ENCODE peak calls at places on chromosome 1, in four cellular contexts. O is IMR-90, C is Peyer's patch, R is transverse colon. Q is an unnamed sample. For H3K4me1, the result is how much of the 10 kb centered on the place peaks cover.

GRCh38 chr1:228842094-228842775 is 107.0 kb downstream of the RHOU start:
- DNase-seq in O (peak), C (no peak), R (no peak), Q (no peak)

GRCh38 chr1:93694039-93694438 is 12.4 kb upstream of the BCAR3 start:
- DNase-seq in O (no peak), C (no peak), R (no peak), Q (no peak)

GRCh38 chr1:34740161-34740875 is 14.5 kb upstream of the GJB5 start:
- DNase-seq in O (no peak), C (no peak), R (peak), Q (no peak)

GRCh38 chr1:94396356-94396755 is 21.8 kb upstream of the ABCD3 start:
- DNase-seq in O (no peak), C (no peak), R (no peak), Q (no peak)

GRCh38 chr1:6743189-6744101 is 41.8 kb upstream of the CAMTA1 start:
- DNase-seq in O (peak), C (no peak), R (peak), Q (peak)

GRCh38 chr1:54922921-54923421 is 36.0 kb upstream of the DHCR24 start:
- DNase-seq in O (no peak), C (no peak), R (no peak), Q (no peak)

GRCh38 chr1:63626222-63626621 is 33.0 kb downstream of the PGM1 start:
- DNase-seq in O (no peak), C (no peak), R (no peak), Q (no peak)

GRCh38 chr1:46218443-46218842 is 15.3 kb downstream of the LURAP1 start:
- DNase-seq in O (no peak), C (no peak), R (no peak), Q (no peak)

GRCh38 chr1:112325504-112325903 is 70.5 kb upstream of the CTTNBP2NL start:
- DNase-seq in O (no peak), C (no peak), R (no peak), Q (no peak)

GRCh38 chr1:204344665-204345064 is 15.1 kb downstream of the PLEKHA6 start:
- DNase-seq in O (no peak), C (no peak), R (no peak), Q (no peak)

DNA sequence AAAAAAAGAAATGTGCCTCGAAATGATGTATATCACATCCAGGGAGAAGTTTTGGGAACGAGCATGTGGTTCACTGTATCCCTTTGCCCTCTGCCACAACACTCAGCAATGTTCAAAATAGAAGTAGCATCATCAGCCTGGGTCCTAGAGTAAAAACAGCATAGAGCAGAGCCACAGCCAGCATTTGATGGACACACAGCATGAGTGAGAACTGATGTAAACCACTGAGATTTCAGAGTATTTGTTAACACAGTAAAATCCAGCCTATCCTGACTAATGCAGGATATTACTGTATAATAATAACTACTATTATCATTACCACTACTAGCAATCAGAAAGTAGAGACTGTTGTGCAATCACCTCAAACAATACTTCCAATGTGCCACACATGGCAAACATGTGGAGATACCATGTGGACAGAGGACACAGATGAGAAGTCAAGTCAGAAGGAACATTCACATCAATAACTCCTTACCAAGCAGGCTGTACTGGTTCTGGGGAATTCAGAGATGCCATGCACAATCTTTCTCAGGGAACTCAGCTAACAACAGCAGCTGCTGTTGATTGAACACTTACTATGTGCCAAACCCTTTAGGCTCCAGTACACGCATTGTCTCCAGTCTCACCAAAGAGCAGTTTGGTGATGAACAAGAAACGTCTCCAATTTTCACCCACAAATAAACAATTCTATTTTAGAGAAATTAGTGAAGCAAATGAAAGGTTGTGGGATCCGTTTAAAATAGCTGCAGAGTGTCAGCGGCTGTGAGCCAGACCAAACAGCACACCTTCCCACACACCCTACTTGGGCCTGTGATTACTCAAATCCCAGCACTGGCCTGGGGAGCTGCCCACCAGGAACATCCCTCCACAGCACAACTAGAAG is 16.6 kb upstream of the GFI1 start:
- DNase-seq in O (no peak), C (no peak), R (no peak), Q (no peak)
- H3K27ac ChIP-seq in O (no peak), C (no peak), R (no peak), Q (no peak)

DNA sequence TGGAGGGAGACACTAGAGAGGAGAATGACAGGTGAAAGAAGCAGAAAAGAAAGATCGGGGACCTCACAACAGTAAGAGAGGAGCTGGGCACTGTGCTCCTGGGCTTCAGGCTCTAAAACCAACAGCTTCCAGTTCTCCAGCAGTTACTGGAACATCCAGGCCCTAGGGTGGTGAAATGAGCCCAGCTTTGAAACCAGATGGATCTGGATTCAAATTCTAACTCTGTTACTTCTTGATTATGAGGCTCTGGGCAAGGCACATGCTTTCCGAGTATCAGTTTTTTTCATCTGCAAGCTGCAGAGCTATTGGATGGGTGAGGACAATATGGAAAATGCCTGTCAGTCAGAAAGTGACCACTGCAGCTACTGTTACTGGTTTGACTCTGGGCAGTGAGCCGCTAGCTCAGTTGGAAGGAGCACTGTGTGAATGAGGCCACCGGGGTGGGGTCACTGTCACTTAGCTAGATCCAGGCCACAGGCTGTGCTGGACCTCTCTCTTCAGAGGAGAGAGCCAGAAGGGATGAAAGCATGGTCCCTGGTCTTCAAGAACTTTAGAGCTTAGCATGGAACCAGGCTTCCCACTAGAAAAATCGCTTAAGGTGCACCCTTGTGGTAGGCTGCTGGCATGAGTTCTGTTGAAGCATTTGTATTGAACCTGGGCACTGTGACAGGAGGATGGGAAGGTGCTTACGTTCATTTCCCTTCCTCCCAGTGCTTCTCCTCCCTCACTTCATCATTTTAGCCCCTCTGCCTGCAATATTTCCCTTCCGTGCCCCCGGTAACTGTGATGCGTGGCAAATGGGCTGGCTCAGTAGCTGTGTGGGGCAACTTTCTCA is 12.2 kb downstream of the PLEKHO1 start:
- DNase-seq in O (peak), C (no peak), R (no peak), Q (no peak)
- TF ChIP-seq CTCF in O (peak), C (no peak), R (no peak), Q (no peak)

GRCh38 chr1:114033961-114034360 is 54.7 kb downstream of the OLFML3 start:
- DNase-seq in O (no peak), C (no peak), R (no peak), Q (no peak)
- H3K4me1 ChIP-seq in O (under half), C (under half), R (under half), Q (under half)

GRCh38 chr1:64933296-64934070 is 32.9 kb downstream of the JAK1 start:
- DNase-seq in O (peak), C (no peak), R (no peak), Q (no peak)

GRCh38 chr1:64935551-64936158 is 30.7 kb downstream of the JAK1 start:
- DNase-seq in O (no peak), C (no peak), R (peak), Q (no peak)

GRCh38 chr1:64936958-64937357 is 29.4 kb downstream of the JAK1 start:
- DNase-seq in O (peak), C (no peak), R (no peak), Q (no peak)

GRCh38 chr1:64932962-64933295 is 33.4 kb downstream of the JAK1 start:
- DNase-seq in O (no peak), C (no peak), R (no peak), Q (no peak)

DNA sequence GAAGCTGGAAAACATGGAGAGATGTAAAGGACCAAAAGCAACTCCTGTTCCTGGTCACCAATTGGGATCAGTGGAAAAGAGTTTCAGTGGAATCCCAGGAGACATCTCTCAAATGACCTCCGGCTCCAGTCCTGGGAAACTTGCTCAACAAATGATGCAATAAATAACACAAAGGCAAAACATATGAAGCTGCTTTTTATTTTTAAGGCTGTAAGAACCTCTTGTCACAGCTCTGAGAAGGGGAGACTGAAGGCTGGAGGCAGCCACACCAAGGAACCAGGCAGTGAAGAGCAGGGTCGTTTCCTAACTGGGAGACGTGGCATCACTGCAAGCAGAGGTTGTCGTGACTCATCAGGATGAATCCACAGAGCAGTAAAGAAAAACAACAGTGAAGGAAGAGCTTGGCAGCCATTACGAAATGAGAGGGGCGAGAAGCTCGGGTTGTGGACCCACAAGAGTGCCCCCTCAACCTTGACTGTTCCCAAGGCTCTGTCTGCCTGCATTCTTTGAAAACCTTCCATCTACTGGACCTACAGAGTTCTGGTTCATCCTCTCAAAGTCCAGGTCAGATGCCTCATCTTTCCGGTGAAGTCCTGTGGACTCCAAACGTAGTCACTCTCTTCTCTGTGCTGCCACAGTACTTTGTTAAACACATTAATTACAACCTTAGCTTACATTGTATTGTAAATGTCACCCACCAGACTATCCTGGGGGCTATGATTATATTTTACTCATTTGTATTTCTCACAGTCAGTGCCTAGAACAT is 32.1 kb downstream of the JAK1 start:
- DNase-seq in O (peak), C (no peak), R (no peak), Q (no peak)
- H3K27ac ChIP-seq in O (peak), C (peak), R (peak), Q (no peak)

GRCh38 chr1:177274687-177275211 is 104.0 kb downstream of the BRINP2 start:
- DNase-seq in O (peak), C (no peak), R (no peak), Q (no peak)

GRCh38 chr1:177282976-177283375 is 112.2 kb downstream of the BRINP2 start:
- DNase-seq in O (no peak), C (no peak), R (no peak), Q (no peak)

GRCh38 chr1:177281901-177282300 is 111.1 kb downstream of the BRINP2 start:
- DNase-seq in O (no peak), C (no peak), R (no peak), Q (no peak)

GRCh38 chr1:177283380-177283779 is 112.6 kb downstream of the BRINP2 start:
- DNase-seq in O (no peak), C (no peak), R (no peak), Q (no peak)

GRCh38 chr1:177278626-177279390 is 108.0 kb downstream of the BRINP2 start:
- DNase-seq in O (peak), C (no peak), R (no peak), Q (no peak)
- TF ChIP-seq CTCF in O (no peak), C (no peak), R (no peak), Q (no peak)

DNA sequence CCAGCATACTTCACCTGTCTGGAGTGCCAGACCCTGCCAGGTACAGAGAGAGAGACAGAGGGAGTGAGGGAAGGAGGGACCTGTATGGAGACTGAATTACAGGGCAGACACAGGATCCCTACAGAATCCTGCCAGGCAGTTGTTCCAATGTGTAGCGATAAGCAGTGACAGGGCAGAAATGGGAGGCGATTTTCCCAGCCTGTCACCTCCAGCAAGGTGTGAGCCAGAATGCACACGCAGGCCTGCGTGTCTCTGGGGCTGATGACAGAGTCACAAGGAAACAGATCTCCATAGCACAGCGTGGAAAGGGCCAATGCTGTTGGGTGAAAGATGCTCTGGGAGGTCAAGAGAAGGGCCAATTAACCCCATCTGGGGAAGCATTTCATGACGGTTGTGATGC is 111.3 kb downstream of the HIVEP3 start:
- DNase-seq in O (no peak), C (no peak), R (no peak), Q (no peak)
- H3K4me1 ChIP-seq in O (under half), C (under half), R (under half), Q (under half)

GRCh38 chr1:9688599-9688998 is 37.1 kb downstream of the PIK3CD start:
- DNase-seq in O (no peak), C (no peak), R (no peak), Q (no peak)

GRCh38 chr1:9689011-9689706 is 37.6 kb downstream of the PIK3CD start:
- DNase-seq in O (peak), C (peak), R (peak), Q (peak)

GRCh38 chr1:9687120-9687875 is 35.8 kb downstream of the PIK3CD start:
- DNase-seq in O (peak), C (peak), R (peak), Q (peak)

GRCh38 chr1:9689971-9690381 is 38.4 kb downstream of the PIK3CD start:
- DNase-seq in O (no peak), C (no peak), R (peak), Q (peak)

GRCh38 chr1:9687876-9688582 is 36.5 kb downstream of the PIK3CD start:
- DNase-seq in O (peak), C (peak), R (peak), Q (peak)
- H3K27ac ChIP-seq in O (peak), C (no peak), R (peak), Q (no peak)

DNA sequence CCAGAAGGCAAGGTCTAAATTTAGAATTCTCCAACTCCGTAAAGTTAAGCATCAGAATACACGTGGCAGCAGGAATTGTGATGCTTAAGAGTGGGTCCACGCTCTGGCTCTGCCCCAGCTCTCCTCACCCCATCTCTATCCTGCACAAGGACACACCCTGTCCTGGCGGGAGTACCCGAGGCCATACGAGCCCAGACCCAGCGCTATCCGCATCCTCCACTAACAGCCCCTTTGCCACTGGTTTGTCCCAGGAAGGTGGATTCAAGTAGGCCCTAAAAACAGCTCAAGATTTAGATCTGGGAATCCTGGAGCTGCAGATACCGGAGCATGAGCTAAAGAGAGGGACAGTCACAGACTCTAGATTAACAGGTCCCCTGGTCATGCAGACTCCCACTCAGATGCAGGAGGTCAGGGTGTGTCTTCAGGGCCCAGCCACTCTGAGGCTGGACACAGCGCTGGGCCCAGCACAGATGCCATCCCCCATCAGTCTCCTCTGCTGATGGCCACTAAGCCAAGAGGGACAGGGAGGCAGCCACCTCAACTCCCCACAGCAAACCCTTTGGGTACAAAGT is 393.3 kb downstream of the NPHP4 start:
- DNase-seq in O (no peak), C (no peak), R (no peak), Q (peak)
- TF ChIP-seq CTCF in O (no peak), C (no peak), R (no peak), Q (no peak)

DNA sequence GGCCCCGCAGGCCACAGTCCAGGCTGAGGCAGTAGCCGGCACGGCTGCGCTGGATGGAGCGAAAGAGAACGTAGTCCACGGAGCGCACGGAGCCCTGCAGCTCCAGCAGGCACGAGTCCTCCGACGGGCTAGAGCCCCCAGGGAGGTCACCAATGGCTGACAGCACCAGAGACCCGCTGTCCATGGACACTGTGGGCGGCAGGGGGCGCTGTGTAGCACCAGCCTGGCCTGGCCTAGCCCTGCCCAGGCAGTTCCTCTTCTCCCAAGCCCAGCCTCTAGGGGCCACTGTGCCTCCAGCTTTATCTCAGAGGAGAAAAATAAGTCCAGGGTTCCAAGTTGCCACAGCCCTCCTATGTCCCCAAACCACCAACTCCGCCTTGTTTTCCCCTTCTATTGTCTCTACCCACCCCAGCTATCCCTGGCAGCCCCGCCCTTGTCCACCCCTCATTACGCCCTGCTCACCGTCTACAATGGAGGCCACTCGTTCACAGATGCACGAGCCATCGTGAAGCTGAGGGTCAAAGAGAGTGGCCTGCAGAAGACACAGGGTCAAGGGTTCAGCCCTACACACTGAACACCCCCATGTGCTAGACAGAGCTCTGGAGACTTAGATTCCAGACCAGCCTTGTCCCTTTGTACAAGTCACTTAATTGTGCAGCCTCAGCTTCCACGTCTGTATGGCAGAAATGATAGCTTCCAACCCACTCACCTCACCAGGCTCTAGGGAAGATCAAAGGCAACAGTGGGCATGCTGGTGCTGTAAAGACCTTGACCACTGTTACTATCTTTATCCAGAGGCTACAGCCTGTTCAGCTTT is 4.4 kb downstream of the ENTREP3 start:
- DNase-seq in O (peak), C (peak), R (peak), Q (peak)
- H3K4me1 ChIP-seq in O (under half), C (under half), R (under half), Q (under half)

GRCh38 chr1:16145988-16146887 is 9.6 kb downstream of the EPHA2 start:
- DNase-seq in O (peak), C (peak), R (peak), Q (peak)
- H3K27ac ChIP-seq in O (peak), C (peak), R (peak), Q (peak)

Q was measured in colonic mucosa.